ENCODE peak calls at places on chromosomes 7 and 10, in nine cellular contexts. R, E, Y, A, M, H, B, L and K are unnamed samples.

GRCh38 chr10:125857185-125857760 is 23.8 kb downstream of the DHX32 start:
- DNase-seq in B (no peak), Y (no peak), M (no peak), L (no peak), R (no peak), H (no peak), E (no peak), A (no peak), K (no peak)

GRCh38 chr7:26891400-26892355 is 27.3 kb upstream of the SKAP2 start:
- DNase-seq in H (peak), M (no peak), E (no peak), Y (no peak), L (no peak), A (no peak), R (no peak), B (no peak), K (no peak)

GRCh38 chr7:41046778-41047177 is 656.1 kb downstream of the INHBA start:
- DNase-seq in M (no peak), L (no peak), R (no peak), E (no peak), Y (peak), H (no peak), B (no peak), A (no peak), K (no peak)

GRCh38 chr7:128035712-128036111 is 4.5 kb upstream of the LRRC4 start:
- DNase-seq in H (no peak), Y (no peak), E (no peak), A (no peak), B (peak), L (no peak), M (no peak), R (no peak), K (no peak)

GRCh38 chr7:4479367-4480039 is 202.6 kb upstream of the FOXK1 start:
- DNase-seq in A (peak), H (peak), M (no peak), B (peak), E (no peak), R (no peak), L (peak), Y (peak), K (peak)

GRCh38 chr7:128103498-128104108 is 72.4 kb upstream of the LRRC4 start:
- DNase-seq in M (no peak), R (peak), E (no peak), A (peak), B (peak), H (peak), L (no peak), Y (no peak), K (no peak)

GRCh38 chr7:21338728-21339164 is 89.1 kb upstream of the SP4 start:
- DNase-seq in Y (no peak), R (no peak), A (peak), M (no peak), B (peak), H (no peak), L (no peak), E (no peak), K (no peak)

GRCh38 chr10:5958077-5958476 is 19.3 kb downstream of the IL15RA start:
- DNase-seq in A (no peak), R (no peak), L (no peak), B (peak), Y (no peak), M (no peak), H (peak), E (no peak), K (no peak)

GRCh38 chr7:107972075-107972482 is 30.9 kb downstream of the LAMB1 start:
- DNase-seq in Y (no peak), L (no peak), B (peak), H (peak), M (no peak), R (no peak), A (no peak), E (no peak), K (no peak)

GRCh38 chr10:36170943-36171501 is 528.9 kb upstream of the FZD8 start:
- DNase-seq in Y (no peak), A (no peak), E (no peak), L (no peak), B (peak), H (no peak), M (no peak), R (no peak), K (no peak)

GRCh38 chr10:36172054-36172531 is 530.0 kb upstream of the FZD8 start:
- DNase-seq in E (no peak), R (no peak), M (no peak), A (no peak), H (peak), B (peak), Y (no peak), L (no peak), K (no peak)

GRCh38 chr10:36171546-36171945 is 529.5 kb upstream of the FZD8 start:
- DNase-seq in R (no peak), M (no peak), L (no peak), E (no peak), A (no peak), B (peak), Y (peak), H (no peak), K (no peak)

GRCh38 chr10:36173364-36173763 is 531.3 kb upstream of the FZD8 start:
- DNase-seq in L (no peak), M (no peak), Y (no peak), R (no peak), B (peak), E (no peak), H (no peak), A (no peak), K (no peak)

DNA sequence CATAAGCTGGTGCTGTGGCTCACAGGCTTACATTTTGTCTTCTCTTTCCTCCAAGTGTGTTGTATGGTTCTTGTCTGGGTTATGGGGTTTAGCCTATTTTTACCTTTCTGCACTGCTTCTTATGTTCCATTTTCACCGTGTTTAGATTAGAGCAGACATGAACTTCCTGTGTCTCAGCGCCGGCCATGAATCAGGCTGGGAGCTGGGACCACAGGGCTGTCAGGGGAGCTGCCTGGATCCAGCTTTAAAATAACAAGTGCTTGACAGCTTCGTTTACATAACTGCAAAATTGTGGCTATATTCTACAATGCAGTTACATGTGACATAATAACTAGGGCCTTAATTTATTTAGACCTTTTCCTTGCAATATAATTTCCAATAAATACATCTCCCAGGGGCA is 530.5 kb upstream of the FZD8 start:
- DNase-seq in L (no peak), E (no peak), B (peak), A (no peak), H (peak), M (no peak), Y (no peak), R (no peak), K (no peak)
- H3K4me3 ChIP-seq in L (no peak), E (no peak), B (no peak), A (no peak), H (no peak), M (no peak), Y (no peak), R (no peak), K (no peak)

DNA sequence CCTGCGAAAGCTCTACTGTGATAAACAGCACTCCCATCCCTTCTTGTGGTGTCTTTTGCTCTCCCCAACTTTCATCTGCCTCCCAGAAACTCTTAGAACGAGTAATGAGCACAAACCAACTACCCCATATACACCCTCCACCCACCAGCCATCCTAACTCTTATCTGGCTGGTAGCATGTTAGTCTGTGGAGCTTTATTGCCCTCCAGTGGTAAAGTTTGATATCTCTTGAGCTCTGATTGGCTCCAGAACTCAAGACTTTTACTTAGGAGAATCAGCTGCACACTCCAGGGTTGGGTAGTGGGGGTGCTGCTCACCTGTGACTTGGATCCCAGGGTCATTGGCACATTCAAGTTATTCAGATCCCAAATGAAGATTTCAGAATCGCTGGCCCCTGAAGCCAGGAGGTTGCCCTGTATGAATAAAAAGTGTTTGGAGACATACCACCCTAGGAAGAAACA is 10.9 kb downstream of the SEC31B start:
- DNase-seq in H (peak), R (no peak), A (peak), Y (peak), M (no peak), L (peak), B (peak), E (no peak), K (peak)
- H3K4me3 ChIP-seq in H (no peak), R (no peak), A (no peak), Y (no peak), M (no peak), L (peak), B (no peak), E (peak), K (peak)

GRCh38 chr10:27247037-27247436 is 6.4 kb upstream of the ACBD5 start:
- DNase-seq in M (no peak), B (no peak), L (no peak), A (peak), R (no peak), Y (no peak), H (no peak), E (no peak), K (no peak)

GRCh38 chr10:27242951-27243551 is 2.5 kb upstream of the ACBD5 start:
- DNase-seq in H (peak), A (peak), B (peak), R (peak), M (peak), E (peak), L (peak), Y (peak), K (peak)

GRCh38 chr10:27245846-27246245 is 5.2 kb upstream of the ACBD5 start:
- DNase-seq in Y (no peak), H (no peak), B (peak), A (no peak), E (no peak), M (no peak), R (no peak), L (no peak), K (no peak)

GRCh38 chr10:27242473-27242950 is 1.9 kb upstream of the ACBD5 start:
- DNase-seq in H (no peak), Y (no peak), M (no peak), A (no peak), L (no peak), B (no peak), R (no peak), E (no peak), K (no peak)

GRCh38 chr10:27244976-27245375 is 4.4 kb upstream of the ACBD5 start:
- DNase-seq in E (no peak), B (no peak), H (no peak), L (no peak), Y (no peak), R (no peak), M (no peak), A (no peak), K (no peak)
- H3K4me3 ChIP-seq in E (no peak), B (no peak), H (no peak), L (no peak), Y (no peak), R (no peak), M (no peak), A (no peak), K (no peak)

GRCh38 chr10:10872035-10872673 is 145.5 kb upstream of the CELF2 start:
- DNase-seq in Y (peak), A (peak), L (no peak), H (peak), E (no peak), B (peak), R (no peak), M (no peak), K (no peak)
- H3K4me3 ChIP-seq in Y (no peak), A (no peak), L (no peak), H (no peak), E (no peak), B (no peak), R (no peak), M (no peak), K (no peak)

GRCh38 chr7:117479480-117480224 is at the start of gene CFTR:
- DNase-seq in L (no peak), H (no peak), R (peak), E (no peak), Y (peak), M (no peak), B (no peak), A (peak), K (no peak)
- H3K4me3 ChIP-seq in L (no peak), H (no peak), R (no peak), E (no peak), Y (peak), M (no peak), B (peak), A (peak), K (no peak)

GRCh38 chr10:44756235-44756634 is 154.9 kb upstream of the TMEM72 start:
- DNase-seq in Y (no peak), R (no peak), H (peak), L (no peak), E (no peak), M (no peak), B (peak), A (no peak), K (no peak)
- H3K4me3 ChIP-seq in Y (no peak), R (no peak), H (no peak), L (no peak), E (no peak), M (no peak), B (no peak), A (no peak), K (no peak)

GRCh38 chr7:2477447-2478386 is 1.5 kb upstream of the GRIFIN start:
- DNase-seq in R (peak), H (peak), L (no peak), Y (peak), M (peak), A (peak), B (peak), E (peak), K (no peak)

GRCh38 chr7:2478800-2479199 is 2.6 kb upstream of the GRIFIN start:
- DNase-seq in H (no peak), L (no peak), Y (no peak), M (no peak), R (no peak), A (no peak), B (no peak), E (no peak), K (no peak)

GRCh38 chr7:2476776-2477446 is 713 bp upstream of the GRIFIN start:
- DNase-seq in H (no peak), E (no peak), A (no peak), M (no peak), R (no peak), Y (no peak), B (no peak), L (no peak), K (no peak)

GRCh38 chr7:2479276-2480070 is 3.3 kb upstream of the GRIFIN start:
- DNase-seq in A (no peak), H (no peak), B (no peak), R (no peak), E (no peak), M (no peak), Y (no peak), L (no peak), K (no peak)

DNA sequence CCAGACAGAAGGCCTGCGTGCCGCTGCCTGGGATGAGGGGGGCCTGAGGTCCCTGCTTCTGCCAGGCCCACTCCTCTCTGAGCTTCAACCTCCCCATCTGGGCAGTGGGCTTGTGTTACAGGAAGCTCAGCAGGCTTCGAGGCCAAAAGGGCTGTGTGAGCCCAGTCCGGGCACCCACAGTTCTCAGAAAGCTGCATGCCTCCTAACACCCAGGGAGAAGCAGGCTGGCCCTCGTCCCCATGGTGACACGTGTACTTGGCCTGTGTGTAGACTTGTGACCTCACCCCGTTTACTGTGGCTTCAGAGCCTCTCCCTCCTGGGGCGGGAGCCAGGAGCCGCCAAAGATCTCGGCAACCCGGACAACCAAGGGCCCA is 2.2 kb upstream of the GRIFIN start:
- DNase-seq in Y (no peak), B (no peak), R (peak), M (no peak), E (no peak), A (peak), L (no peak), H (peak), K (no peak)
- H3K4me3 ChIP-seq in Y (no peak), B (no peak), R (no peak), M (no peak), E (no peak), A (no peak), L (no peak), H (no peak), K (no peak)

GRCh38 chr7:155953781-155954549 is 141.7 kb upstream of the SHH start:
- DNase-seq in L (no peak), R (peak), H (no peak), M (no peak), E (no peak), A (peak), Y (no peak), B (no peak), K (no peak)

GRCh38 chr7:155948845-155949244 is 136.6 kb upstream of the SHH start:
- DNase-seq in L (no peak), M (no peak), R (no peak), E (no peak), B (no peak), H (no peak), Y (no peak), A (no peak), K (no peak)

GRCh38 chr7:155950898-155951553 is 138.8 kb upstream of the SHH start:
- DNase-seq in H (no peak), Y (no peak), B (peak), A (peak), M (no peak), R (no peak), L (no peak), E (no peak), K (no peak)

GRCh38 chr7:155953501-155953778 is 141.2 kb upstream of the SHH start:
- DNase-seq in R (no peak), L (no peak), E (no peak), Y (no peak), A (no peak), B (no peak), H (no peak), M (no peak), K (no peak)

GRCh38 chr7:155951554-155952158 is 139.4 kb upstream of the SHH start:
- DNase-seq in E (no peak), H (peak), B (peak), A (peak), L (no peak), Y (no peak), M (no peak), R (no peak), K (no peak)
- H3K4me3 ChIP-seq in E (no peak), H (no peak), B (no peak), A (no peak), L (no peak), Y (no peak), M (no peak), R (no peak), K (no peak)